ENCODE peak calls at places on chromosomes 11 and 22, in nine cellular contexts. Z, W, E, Q, M, S, L, B and I are unnamed samples.

GRCh38 chr11:30000986-30001385 is 15.8 kb downstream of the KCNA4 start:
- DNase-seq in Q (no peak), B (no peak), Z (no peak), E (no peak), S (no peak), L (no peak), M (no peak), W (peak; percentile 11), I (no peak)

GRCh38 chr11:72243567-72244316 is at the start of gene PHOX2A:
- DNase-seq in L (no peak), E (no peak), S (peak; percentile 51), B (peak; percentile 72), Z (no peak), Q (no peak), W (no peak), M (no peak), I (no peak)

GRCh38 chr11:82733444-82734119 is at the start of gene FAM181B:
- DNase-seq in Z (no peak), L (peak; percentile 17), B (peak; percentile 79), Q (no peak), W (peak; percentile 67), S (peak; percentile 95), E (peak; percentile 55), M (peak; percentile 34), I (peak; percentile 75)

GRCh38 chr11:66006891-66007176 is 4.5 kb downstream of the BANF1 start:
- DNase-seq in S (no peak), B (no peak), W (no peak), Z (no peak), M (no peak), L (no peak), Q (no peak), E (no peak), I (no peak)

GRCh38 chr11:32817181-32817842 is 12.4 kb upstream of the PRRG4 start:
- DNase-seq in L (peak; percentile 26), M (no peak), W (no peak), B (no peak), Q (no peak), E (no peak), S (no peak), Z (no peak), I (no peak)

GRCh38 chr11:18106688-18107087 is 806 bp upstream of the SAAL1 start:
- DNase-seq in E (no peak), L (peak; percentile 64), S (no peak), M (no peak), Q (no peak), B (no peak), W (no peak), Z (no peak), I (no peak)

GRCh38 chr11:77030834-77031414 is 3.3 kb upstream of the B3GNT6 start:
- DNase-seq in S (no peak), W (no peak), Z (no peak), E (no peak), L (no peak), Q (no peak), B (no peak), M (no peak), I (no peak)

GRCh38 chr22:21032843-21033688 is 705 bp upstream of the SLC7A4 start:
- DNase-seq in W (no peak), B (no peak), Q (no peak), M (no peak), L (no peak), E (no peak), S (peak; percentile 26), Z (no peak), I (no peak)

GRCh38 chr22:17774928-17775675 is 833 bp upstream of the BID start:
- DNase-seq in B (no peak), S (peak; percentile 27), Z (no peak), E (no peak), W (no peak), Q (no peak), L (no peak), M (no peak), I (no peak)

GRCh38 chr11:106418786-106419185 is 341.3 kb downstream of the AASDHPPT start:
- DNase-seq in Q (no peak), E (no peak), W (no peak), S (no peak), B (no peak), L (no peak), M (no peak), Z (no peak), I (no peak)

GRCh38 chr11:93917673-93918072 is 67.3 kb upstream of the VSTM5 start:
- DNase-seq in Z (no peak), E (no peak), M (no peak), S (no peak), Q (no peak), W (no peak), B (no peak), L (no peak), I (no peak)

GRCh38 chr11:34480339-34480738 is 33.3 kb downstream of the ELF5 start:
- DNase-seq in E (no peak), L (peak; percentile 23), M (no peak), Q (no peak), Z (no peak), W (no peak), S (peak; percentile 78), B (no peak), I (no peak)

GRCh38 chr22:35627267-35628041 is 10.3 kb upstream of the MB start:
- DNase-seq in M (peak; percentile 89), E (peak; percentile 75), S (peak; percentile 93), W (peak; percentile 38), L (peak; percentile 93), B (peak; percentile 78), Z (peak; percentile 29), Q (peak; percentile 85), I (peak; percentile 39)

GRCh38 chr11:117415358-117415896 is 87.8 kb downstream of the CEP164 start:
- DNase-seq in M (no peak), S (peak; percentile 16), L (no peak), Q (no peak), W (no peak), Z (no peak), E (no peak), B (no peak), I (no peak)

GRCh38 chr11:118612378-118612777 is 5.0 kb downstream of the PHLDB1 start:
- DNase-seq in L (no peak), Q (no peak), M (peak; percentile 47), B (no peak), W (no peak), E (no peak), Z (no peak), S (peak; percentile 19), I (no peak)

GRCh38 chr22:17842386-17842785 is 68.1 kb upstream of the BID start:
- DNase-seq in E (peak; percentile 42), B (no peak), W (no peak), L (no peak), S (no peak), Q (peak; percentile 84), Z (peak; percentile 13), M (peak; percentile 81), I (no peak)

GRCh38 chr11:76670475-76671235 is at the start of gene LRRC32:
- DNase-seq in Z (no peak), Q (peak; percentile 62), W (peak; percentile 6), E (peak; percentile 61), B (peak; percentile 86), S (peak; percentile 70), L (no peak), M (peak; percentile 62), I (no peak)

GRCh38 chr22:28139993-28140392 is 220.9 kb upstream of the PITPNB start:
- DNase-seq in E (no peak), S (peak; percentile 15), B (no peak), L (peak; percentile 88), M (no peak), Q (no peak), Z (no peak), W (no peak), I (no peak)

GRCh38 chr11:76589945-76590630 is 80.5 kb downstream of the LRRC32 start:
- DNase-seq in E (peak; percentile 21), M (no peak), L (no peak), W (no peak), S (no peak), Q (no peak), B (peak; percentile 48), Z (no peak), I (no peak)

GRCh38 chr11:32435511-32435946 is at the start of gene WT1:
- DNase-seq in M (peak; percentile 91), Q (no peak), E (no peak), S (peak; percentile 99), L (no peak), W (no peak), Z (no peak), B (peak; percentile 74), I (no peak)

GRCh38 chr11:1569251-1569780 is 2.8 kb downstream of the DUSP8 start:
- DNase-seq in M (no peak), E (no peak), Z (no peak), W (no peak), S (no peak), L (no peak), Q (no peak), B (no peak), I (no peak)

GRCh38 chr11:79906189-79906588 is 465.4 kb upstream of the TENM4 start:
- DNase-seq in W (no peak), B (no peak), L (no peak), E (no peak), M (no peak), Z (no peak), S (no peak), Q (no peak), I (no peak)